ENCODE peak calls at places on chromosomes 2 and 18, in five cellular contexts. Z is choroid plexus epithelial cell; P is NCI-H2081; R is HTR-8/SVneo; C is activated naive CD4-positive, alpha-beta T cell treated with anti-CD3 and anti-CD28 coated beads, Interleukin-2, amount 10 ng/mL, durations not matched to agents 7 days and 5 days. V is an unnamed sample.
A peak's percentile ranks its signal among the peaks of the same experiment; 100 is the strongest.

GRCh38 chr2:234447963-234448362 is 48.9 kb downstream of the ARL4C start:
- DNase-seq in Z (no peak), P (no peak), R (no peak), C (no peak), V (no peak)

GRCh38 chr2:26758790-26759321 is 5.2 kb upstream of the SLC35F6 start:
- DNase-seq in Z (no peak), P (no peak), R (no peak), C (no peak), V (no peak)

GRCh38 chr2:209426432-209426831 is 2.6 kb downstream of the MAP2 start:
- DNase-seq in Z (peak; percentile 75), P (peak; percentile 49), R (no peak), C (no peak), V (no peak)

GRCh38 chr2:223465793-223466192 is 136.4 kb downstream of the SCG2 start:
- DNase-seq in Z (peak; percentile 99), P (no peak), R (peak; percentile 53), C (no peak), V (peak; percentile 76)

GRCh38 chr2:174025271-174026121 is 60.3 kb upstream of the SP3 start:
- DNase-seq in Z (peak; percentile 95), P (no peak), R (no peak), C (no peak), V (peak; percentile 89)

GRCh38 chr2:198178766-198179165 is 374.4 kb downstream of the PLCL1 start:
- DNase-seq in Z (no peak), P (no peak), R (no peak), C (no peak), V (no peak)

GRCh38 chr2:10973766-10974165 is 62.0 kb downstream of the KCNF1 start:
- DNase-seq in Z (no peak), P (no peak), R (no peak), C (no peak), V (no peak)

GRCh38 chr18:79875931-79876461 is 75.5 kb downstream of the SLC66A2 start:
- DNase-seq in Z (no peak), P (no peak), R (no peak), C (no peak), V (peak; percentile 59)

GRCh38 chr2:127410871-127411396 is 7.3 kb upstream of the PROC start:
- DNase-seq in Z (peak; percentile 80), P (no peak), R (no peak), C (no peak), V (no peak)

GRCh38 chr2:107358921-107359320 is 467.8 kb upstream of the RGPD4 start:
- DNase-seq in Z (no peak), P (no peak), R (no peak), C (no peak), V (no peak)

GRCh38 chr2:112962308-112963175 is 15.3 kb upstream of the IL36G start:
- DNase-seq in Z (no peak), P (no peak), R (no peak), C (no peak), V (no peak)